ENCODE peak calls at places on chromosomes 6 and 20, in ten cellular contexts. One of them, this sample, is unnamed.

GRCh38 chr20:52494244-52494643 is 302.7 kb upstream of the ZFP64 start:
- DNase-seq in A549: peak; percentile 10
- DNase-seq in AG04450: peak; percentile 79
- DNase-seq in astrocyte: peak; percentile 99
- DNase-seq in NB4: no peak
- DNase-seq in hepatocyte: peak; percentile 34
- DNase-seq in testis: no peak
- DNase-seq in effector memory CD4-positive, alpha-beta T cell: no peak
- DNase-seq in kidney epithelial cell: peak; percentile 85
- DNase-seq in astrocyte of the cerebellum: peak; percentile 4
- DNase-seq in this sample: no peak

GRCh38 chr20:2005831-2006426 is 12.1 kb upstream of the PDYN start:
- DNase-seq in A549: peak; percentile 55
- DNase-seq in AG04450: peak; percentile 29
- DNase-seq in astrocyte: peak; percentile 16
- DNase-seq in NB4: peak; percentile 79
- DNase-seq in hepatocyte: peak; percentile 87
- DNase-seq in testis: peak; percentile 82
- DNase-seq in effector memory CD4-positive, alpha-beta T cell: peak; percentile 7
- DNase-seq in kidney epithelial cell: peak; percentile 4
- DNase-seq in astrocyte of the cerebellum: peak; percentile 19
- DNase-seq in this sample: peak; percentile 66

GRCh38 chr20:11041396-11041795 is 367.6 kb upstream of the JAG1 start:
- DNase-seq in A549: no peak
- DNase-seq in AG04450: no peak
- DNase-seq in astrocyte: peak; percentile 33
- DNase-seq in NB4: no peak
- DNase-seq in hepatocyte: no peak
- DNase-seq in testis: no peak
- DNase-seq in effector memory CD4-positive, alpha-beta T cell: no peak
- DNase-seq in kidney epithelial cell: no peak
- DNase-seq in astrocyte of the cerebellum: no peak
- DNase-seq in this sample: no peak

GRCh38 chr20:62652051-62652893 is 10.0 kb downstream of the SLCO4A1 start:
- DNase-seq in A549: peak; percentile 88
- DNase-seq in AG04450: peak; percentile 96
- DNase-seq in astrocyte: peak; percentile 89
- DNase-seq in NB4: no peak
- DNase-seq in hepatocyte: peak; percentile 92
- DNase-seq in testis: peak; percentile 97
- DNase-seq in effector memory CD4-positive, alpha-beta T cell: peak; percentile 59
- DNase-seq in kidney epithelial cell: peak; percentile 80
- DNase-seq in astrocyte of the cerebellum: peak; percentile 47
- DNase-seq in this sample: peak; percentile 90

GRCh38 chr20:1844723-1845523 is 50.3 kb upstream of the SIRPA start:
- DNase-seq in A549: no peak
- DNase-seq in AG04450: peak; percentile 93
- DNase-seq in astrocyte: peak; percentile 43
- DNase-seq in NB4: peak; percentile 77
- DNase-seq in hepatocyte: peak; percentile 80
- DNase-seq in testis: peak; percentile 36
- DNase-seq in effector memory CD4-positive, alpha-beta T cell: no peak
- DNase-seq in kidney epithelial cell: no peak
- DNase-seq in astrocyte of the cerebellum: no peak
- DNase-seq in this sample: no peak

GRCh38 chr6:145063091-145063490 is 672.2 kb downstream of the EPM2A start:
- DNase-seq in A549: no peak
- DNase-seq in AG04450: no peak
- DNase-seq in astrocyte: no peak
- DNase-seq in NB4: no peak
- DNase-seq in hepatocyte: no peak
- DNase-seq in testis: no peak
- DNase-seq in effector memory CD4-positive, alpha-beta T cell: no peak
- DNase-seq in kidney epithelial cell: no peak
- DNase-seq in astrocyte of the cerebellum: no peak
- DNase-seq in this sample: no peak

GRCh38 chr6:99603421-99604160 is 3.0 kb upstream of the PRDM13 start:
- DNase-seq in A549: peak; percentile 14
- DNase-seq in AG04450: no peak
- DNase-seq in astrocyte: peak; percentile 6
- DNase-seq in NB4: peak; percentile 51
- DNase-seq in hepatocyte: peak; percentile 62
- DNase-seq in testis: no peak
- DNase-seq in effector memory CD4-positive, alpha-beta T cell: no peak
- DNase-seq in kidney epithelial cell: no peak
- DNase-seq in astrocyte of the cerebellum: no peak
- DNase-seq in this sample: peak; percentile 88

GRCh38 chr6:68134796-68135195 is 500.3 kb upstream of the ADGRB3 start:
- DNase-seq in A549: no peak
- DNase-seq in AG04450: no peak
- DNase-seq in astrocyte: peak; percentile 48
- DNase-seq in NB4: no peak
- DNase-seq in hepatocyte: no peak
- DNase-seq in testis: no peak
- DNase-seq in effector memory CD4-positive, alpha-beta T cell: no peak
- DNase-seq in kidney epithelial cell: no peak
- DNase-seq in astrocyte of the cerebellum: no peak
- DNase-seq in this sample: no peak

GRCh38 chr6:127298475-127298874 is 31.8 kb downstream of the RNF146 start:
- DNase-seq in A549: no peak
- DNase-seq in AG04450: no peak
- DNase-seq in astrocyte: no peak
- DNase-seq in NB4: no peak
- DNase-seq in hepatocyte: no peak
- DNase-seq in testis: no peak
- DNase-seq in effector memory CD4-positive, alpha-beta T cell: no peak
- DNase-seq in kidney epithelial cell: no peak
- DNase-seq in astrocyte of the cerebellum: no peak
- DNase-seq in this sample: no peak

GRCh38 chr6:134376785-134377184 is 58.9 kb upstream of the SGK1 start:
- DNase-seq in A549: no peak
- DNase-seq in AG04450: no peak
- DNase-seq in astrocyte: no peak
- DNase-seq in NB4: peak; percentile 36
- DNase-seq in hepatocyte: no peak
- DNase-seq in testis: no peak
- DNase-seq in effector memory CD4-positive, alpha-beta T cell: no peak
- DNase-seq in kidney epithelial cell: no peak
- DNase-seq in astrocyte of the cerebellum: no peak
- DNase-seq in this sample: no peak

GRCh38 chr6:98239057-98239456 is 595.3 kb upstream of the POU3F2 start:
- DNase-seq in A549: no peak
- DNase-seq in AG04450: no peak
- DNase-seq in astrocyte: no peak
- DNase-seq in NB4: no peak
- DNase-seq in hepatocyte: no peak
- DNase-seq in testis: no peak
- DNase-seq in effector memory CD4-positive, alpha-beta T cell: no peak
- DNase-seq in kidney epithelial cell: no peak
- DNase-seq in astrocyte of the cerebellum: no peak
- DNase-seq in this sample: no peak

GRCh38 chr6:153150400-153150766 is 19.3 kb upstream of the RGS17 start:
- DNase-seq in A549: no peak
- DNase-seq in AG04450: no peak
- DNase-seq in astrocyte: no peak
- DNase-seq in NB4: no peak
- DNase-seq in hepatocyte: no peak
- DNase-seq in testis: no peak
- DNase-seq in effector memory CD4-positive, alpha-beta T cell: no peak
- DNase-seq in kidney epithelial cell: no peak
- DNase-seq in astrocyte of the cerebellum: no peak
- DNase-seq in this sample: no peak

GRCh38 chr20:23139524-23139923 is 53.4 kb upstream of the CD93 start:
- DNase-seq in A549: no peak
- DNase-seq in AG04450: no peak
- DNase-seq in astrocyte: no peak
- DNase-seq in NB4: peak; percentile 64
- DNase-seq in hepatocyte: no peak
- DNase-seq in testis: no peak
- DNase-seq in effector memory CD4-positive, alpha-beta T cell: no peak
- DNase-seq in kidney epithelial cell: no peak
- DNase-seq in astrocyte of the cerebellum: no peak
- DNase-seq in this sample: no peak

GRCh38 chr20:7930386-7930785 is 9.9 kb downstream of the HAO1 start:
- DNase-seq in A549: no peak
- DNase-seq in AG04450: no peak
- DNase-seq in astrocyte: no peak
- DNase-seq in NB4: no peak
- DNase-seq in hepatocyte: no peak
- DNase-seq in testis: no peak
- DNase-seq in effector memory CD4-positive, alpha-beta T cell: no peak
- DNase-seq in kidney epithelial cell: no peak
- DNase-seq in astrocyte of the cerebellum: no peak
- DNase-seq in this sample: no peak

GRCh38 chr6:137357263-137357947 is 136.8 kb downstream of the OLIG3 start:
- DNase-seq in A549: no peak
- DNase-seq in AG04450: no peak
- DNase-seq in astrocyte: no peak
- DNase-seq in NB4: no peak
- DNase-seq in hepatocyte: peak; percentile 59
- DNase-seq in testis: no peak
- DNase-seq in effector memory CD4-positive, alpha-beta T cell: no peak
- DNase-seq in kidney epithelial cell: no peak
- DNase-seq in astrocyte of the cerebellum: no peak
- DNase-seq in this sample: no peak

DNA sequence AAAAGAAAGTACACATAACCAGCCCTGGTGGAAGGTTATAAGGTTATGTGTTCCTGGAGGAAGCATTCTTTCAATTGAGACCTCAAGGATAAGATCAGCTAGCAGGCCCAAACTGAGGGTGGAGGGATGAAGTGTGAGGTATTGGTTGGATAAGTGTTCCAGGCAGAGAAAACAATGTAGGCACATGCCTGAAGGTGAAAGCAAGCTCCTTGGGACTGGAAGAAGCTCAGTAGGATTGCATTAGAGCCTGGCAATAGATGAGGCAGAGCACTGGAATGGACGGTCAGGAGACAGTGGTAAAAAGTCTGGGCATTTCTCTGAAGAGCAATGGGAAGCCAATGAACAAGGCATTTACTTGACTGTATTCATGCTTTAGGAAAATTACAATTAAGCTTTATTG is 89.9 kb upstream of the SHLD1 start:
- DNase-seq in A549: no peak
- DNase-seq in AG04450: no peak
- DNase-seq in astrocyte: no peak
- DNase-seq in NB4: no peak
- DNase-seq in hepatocyte: no peak
- DNase-seq in testis: no peak
- DNase-seq in effector memory CD4-positive, alpha-beta T cell: no peak
- DNase-seq in kidney epithelial cell: no peak
- DNase-seq in astrocyte of the cerebellum: no peak
- DNase-seq in this sample: no peak
- H3K4me3 ChIP-seq in A549: no peak overlapping the region
- H3K4me3 ChIP-seq in AG04450: no peak overlapping the region
- H3K4me3 ChIP-seq in astrocyte: no peak overlapping the region
- H3K4me3 ChIP-seq in NB4: no peak overlapping the region
- H3K4me3 ChIP-seq in hepatocyte: no peak overlapping the region
- H3K4me3 ChIP-seq in testis: no peak overlapping the region
- H3K4me3 ChIP-seq in effector memory CD4-positive, alpha-beta T cell: no peak overlapping the region
- H3K4me3 ChIP-seq in kidney epithelial cell: no peak overlapping the region
- H3K4me3 ChIP-seq in astrocyte of the cerebellum: no peak overlapping the region
- H3K4me3 ChIP-seq in this sample: no peak overlapping the region

GRCh38 chr6:75830959-75831885 is 82.2 kb downstream of the MYO6 start:
- DNase-seq in A549: no peak
- DNase-seq in AG04450: peak; percentile 8
- DNase-seq in astrocyte: peak; percentile 87
- DNase-seq in NB4: no peak
- DNase-seq in hepatocyte: no peak
- DNase-seq in testis: no peak
- DNase-seq in effector memory CD4-positive, alpha-beta T cell: no peak
- DNase-seq in kidney epithelial cell: no peak
- DNase-seq in astrocyte of the cerebellum: no peak
- DNase-seq in this sample: no peak
- H3K4me3 ChIP-seq in A549: no peak overlapping the region
- H3K4me3 ChIP-seq in AG04450: no peak overlapping the region
- H3K4me3 ChIP-seq in astrocyte: no peak overlapping the region
- H3K4me3 ChIP-seq in NB4: no peak overlapping the region
- H3K4me3 ChIP-seq in hepatocyte: no peak overlapping the region
- H3K4me3 ChIP-seq in testis: no peak overlapping the region
- H3K4me3 ChIP-seq in effector memory CD4-positive, alpha-beta T cell: no peak overlapping the region
- H3K4me3 ChIP-seq in kidney epithelial cell: no peak overlapping the region
- H3K4me3 ChIP-seq in astrocyte of the cerebellum: no peak overlapping the region
- H3K4me3 ChIP-seq in this sample: no peak overlapping the region

GRCh38 chr6:73702444-73702843 is 6.4 kb downstream of the CD109 start:
- DNase-seq in A549: no peak
- DNase-seq in AG04450: no peak
- DNase-seq in astrocyte: no peak
- DNase-seq in NB4: no peak
- DNase-seq in hepatocyte: no peak
- DNase-seq in testis: no peak
- DNase-seq in effector memory CD4-positive, alpha-beta T cell: no peak
- DNase-seq in kidney epithelial cell: no peak
- DNase-seq in astrocyte of the cerebellum: no peak
- DNase-seq in this sample: no peak

GRCh38 chr6:73699656-73700055 is 3.7 kb downstream of the CD109 start:
- DNase-seq in A549: no peak
- DNase-seq in AG04450: no peak
- DNase-seq in astrocyte: no peak
- DNase-seq in NB4: no peak
- DNase-seq in hepatocyte: no peak
- DNase-seq in testis: no peak
- DNase-seq in effector memory CD4-positive, alpha-beta T cell: no peak
- DNase-seq in kidney epithelial cell: no peak
- DNase-seq in astrocyte of the cerebellum: no peak
- DNase-seq in this sample: no peak

GRCh38 chr6:73696990-73697651 is 1.1 kb downstream of the CD109 start:
- DNase-seq in A549: no peak
- DNase-seq in AG04450: no peak
- DNase-seq in astrocyte: no peak
- DNase-seq in NB4: no peak
- DNase-seq in hepatocyte: no peak
- DNase-seq in testis: no peak
- DNase-seq in effector memory CD4-positive, alpha-beta T cell: no peak
- DNase-seq in kidney epithelial cell: no peak
- DNase-seq in astrocyte of the cerebellum: no peak
- DNase-seq in this sample: peak; percentile 37

GRCh38 chr6:73703514-73703913 is 7.5 kb downstream of the CD109 start:
- DNase-seq in A549: no peak
- DNase-seq in AG04450: no peak
- DNase-seq in astrocyte: no peak
- DNase-seq in NB4: no peak
- DNase-seq in hepatocyte: no peak
- DNase-seq in testis: no peak
- DNase-seq in effector memory CD4-positive, alpha-beta T cell: no peak
- DNase-seq in kidney epithelial cell: no peak
- DNase-seq in astrocyte of the cerebellum: no peak
- DNase-seq in this sample: no peak

GRCh38 chr6:73700060-73700459 is 4.1 kb downstream of the CD109 start:
- DNase-seq in A549: no peak
- DNase-seq in AG04450: no peak
- DNase-seq in astrocyte: no peak
- DNase-seq in NB4: no peak
- DNase-seq in hepatocyte: no peak
- DNase-seq in testis: no peak
- DNase-seq in effector memory CD4-positive, alpha-beta T cell: no peak
- DNase-seq in kidney epithelial cell: no peak
- DNase-seq in astrocyte of the cerebellum: no peak
- DNase-seq in this sample: no peak
- H3K4me3 ChIP-seq in A549: no peak overlapping the region
- H3K4me3 ChIP-seq in AG04450: no peak overlapping the region
- H3K4me3 ChIP-seq in astrocyte: no peak overlapping the region
- H3K4me3 ChIP-seq in NB4: no peak overlapping the region
- H3K4me3 ChIP-seq in hepatocyte: no peak overlapping the region
- H3K4me3 ChIP-seq in testis: no peak overlapping the region
- H3K4me3 ChIP-seq in effector memory CD4-positive, alpha-beta T cell: no peak overlapping the region
- H3K4me3 ChIP-seq in kidney epithelial cell: no peak overlapping the region
- H3K4me3 ChIP-seq in astrocyte of the cerebellum: no peak overlapping the region
- H3K4me3 ChIP-seq in this sample: no peak overlapping the region

GRCh38 chr6:32610897-32611296 is 21.2 kb upstream of the HLA-DRB1 start:
- DNase-seq in A549: no peak
- DNase-seq in AG04450: no peak
- DNase-seq in astrocyte: no peak
- DNase-seq in NB4: no peak
- DNase-seq in hepatocyte: no peak
- DNase-seq in testis: no peak
- DNase-seq in effector memory CD4-positive, alpha-beta T cell: no peak
- DNase-seq in kidney epithelial cell: no peak
- DNase-seq in astrocyte of the cerebellum: no peak
- DNase-seq in this sample: no peak
- H3K4me3 ChIP-seq in A549: no peak overlapping the region
- H3K4me3 ChIP-seq in AG04450: no peak overlapping the region
- H3K4me3 ChIP-seq in astrocyte: no peak overlapping the region
- H3K4me3 ChIP-seq in NB4: no peak overlapping the region
- H3K4me3 ChIP-seq in hepatocyte: no peak overlapping the region
- H3K4me3 ChIP-seq in testis: no peak overlapping the region
- H3K4me3 ChIP-seq in effector memory CD4-positive, alpha-beta T cell: no peak overlapping the region
- H3K4me3 ChIP-seq in kidney epithelial cell: no peak overlapping the region
- H3K4me3 ChIP-seq in astrocyte of the cerebellum: no peak overlapping the region
- H3K4me3 ChIP-seq in this sample: no peak overlapping the region

This sample was measured in H7.